ENCODE peak calls at places on chromosome 6, in six cellular contexts. Z, V, R, U, C and B are unnamed samples.

GRCh38 chr6:135990855-135991464 is 139.5 kb downstream of the PDE7B start:
- DNase-seq in Z (no peak), V (no peak), R (no peak), U (no peak), C (no peak), B (no peak)

GRCh38 chr6:83429857-83430605 is 820 bp downstream of the ME1 start:
- DNase-seq in Z (peak), V (no peak), R (no peak), U (no peak), C (peak), B (no peak)

GRCh38 chr6:34810936-34811632 is 19.2 kb downstream of the BLTP3A start:
- DNase-seq in Z (no peak), V (no peak), R (peak), U (no peak), C (no peak), B (no peak)

GRCh38 chr6:53179961-53180651 is 31.5 kb upstream of the GCM1 start:
- DNase-seq in Z (peak), V (no peak), R (peak), U (no peak), C (peak), B (no peak)

GRCh38 chr6:17831135-17831534 is 124.4 kb upstream of the NUP153 start:
- DNase-seq in Z (peak), V (no peak), R (no peak), U (no peak), C (no peak), B (no peak)

GRCh38 chr6:106180208-106180607 is 94.1 kb downstream of the PRDM1 start:
- DNase-seq in Z (no peak), V (no peak), R (no peak), U (no peak), C (no peak), B (no peak)

GRCh38 chr6:46051962-46052361 is 36.3 kb upstream of the CLIC5 start:
- DNase-seq in Z (no peak), V (no peak), R (no peak), U (no peak), C (no peak), B (no peak)

GRCh38 chr6:48714286-48715049 is 603.5 kb upstream of the PTCHD4 start:
- DNase-seq in Z (no peak), V (no peak), R (no peak), U (no peak), C (no peak), B (no peak)

GRCh38 chr6:156957931-156958547 is 180.9 kb downstream of the ARID1B start:
- DNase-seq in Z (no peak), V (no peak), R (no peak), U (no peak), C (no peak), B (no peak)

GRCh38 chr6:169827372-169827771 is 76.0 kb downstream of the ERMARD start:
- DNase-seq in Z (no peak), V (no peak), R (no peak), U (no peak), C (no peak), B (peak)

GRCh38 chr6:141467881-141468280 is 664.8 kb upstream of the GJE1 start:
- DNase-seq in Z (peak), V (no peak), R (no peak), U (no peak), C (peak), B (no peak)

GRCh38 chr6:132153221-132153896 is 202.2 kb upstream of the CCN2 start:
- DNase-seq in Z (peak), V (no peak), R (no peak), U (no peak), C (peak), B (no peak)

GRCh38 chr6:22447191-22447590 is 122.2 kb upstream of the HDGFL1 start:
- DNase-seq in Z (no peak), V (no peak), R (no peak), U (no peak), C (no peak), B (no peak)

GRCh38 chr6:135624402-135625297 is 127.1 kb upstream of the AHI1 start:
- DNase-seq in Z (no peak), V (no peak), R (peak), U (no peak), C (no peak), B (no peak)

GRCh38 chr6:27836783-27837635 is 75.2 kb downstream of the OR2B2 start:
- DNase-seq in Z (peak), V (peak), R (peak), U (no peak), C (peak), B (no peak)

GRCh38 chr6:113649276-113649675 is 207.9 kb upstream of the MARCKS start:
- DNase-seq in Z (no peak), V (no peak), R (no peak), U (no peak), C (peak), B (no peak)

GRCh38 chr6:156773476-156773875 is 3.7 kb upstream of the ARID1B start:
- DNase-seq in Z (no peak), V (no peak), R (no peak), U (no peak), C (no peak), B (no peak)

GRCh38 chr6:6711832-6712231 is 123.3 kb downstream of the LY86 start:
- DNase-seq in Z (no peak), V (peak), R (no peak), U (no peak), C (no peak), B (no peak)

GRCh38 chr6:30647802-30648460 is 998 bp downstream of the C6orf136 start:
- DNase-seq in Z (no peak), V (no peak), R (no peak), U (peak), C (no peak), B (no peak)